ENCODE peak calls at places on chromosome 20, in ten cellular contexts. P, H, C, L, U, X, M, F, J and O are unnamed samples.

GRCh38 chr20:56843817-56844216 is 214.7 kb downstream of the TFAP2C start:
- DNase-seq in F (no peak), L (no peak), J (peak; percentile 54), H (no peak), U (no peak), P (peak; percentile 11), X (no peak), C (no peak), M (no peak), O (no peak)

GRCh38 chr20:2237059-2237458 is 58.7 kb upstream of the TGM3 start:
- DNase-seq in U (peak; percentile 89), J (peak; percentile 38), M (no peak), X (no peak), L (no peak), P (peak; percentile 23), C (peak; percentile 95), H (peak; percentile 34), F (peak; percentile 37), O (no peak)

GRCh38 chr20:8094415-8094818 is 37.6 kb upstream of the PLCB1 start:
- DNase-seq in C (no peak), P (peak; percentile 54), M (no peak), H (peak; percentile 46), F (peak; percentile 3), X (no peak), J (no peak), L (no peak), U (no peak), O (no peak)

GRCh38 chr20:59657459-59658046 is 53.2 kb downstream of the PHACTR3 start:
- DNase-seq in L (no peak), U (no peak), J (no peak), H (no peak), M (no peak), C (no peak), X (no peak), F (no peak), P (no peak), O (no peak)

GRCh38 chr20:53013183-53013582 is 41.0 kb downstream of the TSHZ2 start:
- DNase-seq in L (no peak), F (no peak), P (no peak), M (no peak), U (no peak), J (no peak), C (no peak), X (no peak), H (no peak), O (no peak)

GRCh38 chr20:62052842-62053464 is 12.7 kb downstream of the TAF4 start:
- DNase-seq in X (no peak), F (no peak), J (no peak), L (no peak), U (no peak), H (no peak), M (no peak), C (no peak), P (no peak), O (no peak)

GRCh38 chr20:21241400-21241799 is 61.7 kb upstream of the XRN2 start:
- DNase-seq in J (no peak), H (no peak), C (no peak), L (no peak), M (no peak), U (no peak), X (no peak), F (no peak), P (peak; percentile 22), O (no peak)

GRCh38 chr20:23049933-23050838 is 714 bp upstream of the THBD start:
- DNase-seq in P (no peak), X (no peak), F (peak; percentile 1), L (peak; percentile 72), H (no peak), U (peak; percentile 69), M (peak; percentile 39), J (peak; percentile 58), C (no peak), O (peak; percentile 41)

GRCh38 chr20:54633903-54634302 is 158.5 kb downstream of the DOK5 start:
- DNase-seq in M (no peak), H (no peak), F (no peak), U (no peak), L (no peak), C (no peak), X (peak; percentile 90), J (no peak), P (no peak), O (no peak)

GRCh38 chr20:48278961-48279481 is 493.7 kb upstream of the SULF2 start:
- DNase-seq in L (no peak), C (no peak), P (no peak), U (no peak), X (no peak), F (no peak), M (no peak), J (no peak), H (no peak), O (no peak)

GRCh38 chr20:48665785-48666184 is 162.0 kb downstream of the PREX1 start:
- DNase-seq in U (no peak), P (no peak), F (no peak), J (no peak), L (no peak), X (no peak), M (no peak), H (no peak), C (no peak), O (no peak)

GRCh38 chr20:58511364-58511763 is 3.8 kb downstream of the APCDD1L start:
- DNase-seq in H (no peak), X (no peak), U (no peak), L (no peak), M (no peak), C (peak; percentile 28), J (no peak), P (peak; percentile 60), F (no peak), O (no peak)

GRCh38 chr20:31543966-31544598 is 29.8 kb downstream of the HM13 start:
- DNase-seq in X (no peak), M (no peak), U (peak; percentile 72), F (peak; percentile 40), H (no peak), C (peak; percentile 95), J (no peak), P (peak; percentile 61), L (no peak), O (no peak)

GRCh38 chr20:57748601-57749130 is 38.9 kb upstream of the PMEPA1 start:
- DNase-seq in X (peak; percentile 68), F (peak; percentile 96), C (peak; percentile 10), J (no peak), H (peak; percentile 82), M (no peak), P (peak; percentile 85), L (peak; percentile 96), U (peak; percentile 97), O (peak; percentile 41)

GRCh38 chr20:48875233-48875913 is 46.1 kb upstream of the ARFGEF2 start:
- DNase-seq in C (no peak), M (no peak), H (no peak), J (no peak), P (no peak), X (no peak), F (no peak), L (no peak), U (no peak), O (no peak)

GRCh38 chr20:10286356-10286755 is 67.7 kb downstream of the SNAP25 start:
- DNase-seq in P (no peak), M (no peak), J (peak; percentile 36), H (no peak), C (no peak), X (no peak), L (no peak), F (no peak), U (no peak), O (no peak)

GRCh38 chr20:10282930-10283556 is 64.4 kb downstream of the SNAP25 start:
- DNase-seq in C (no peak), P (no peak), M (no peak), J (no peak), L (no peak), X (no peak), F (no peak), H (no peak), U (no peak), O (no peak)

GRCh38 chr20:10288954-10289646 is 70.5 kb downstream of the SNAP25 start:
- DNase-seq in L (no peak), P (no peak), H (no peak), F (no peak), J (no peak), M (no peak), U (no peak), C (no peak), X (no peak), O (no peak)

GRCh38 chr20:10291564-10292240 is 73.1 kb downstream of the SNAP25 start:
- DNase-seq in P (no peak), U (no peak), F (no peak), L (no peak), H (no peak), M (no peak), X (no peak), C (no peak), J (no peak), O (no peak)

GRCh38 chr20:10288421-10288820 is 69.8 kb downstream of the SNAP25 start:
- DNase-seq in U (no peak), F (no peak), P (no peak), L (no peak), H (no peak), C (no peak), X (no peak), M (no peak), J (no peak), O (no peak)
- TF ChIP-seq CTCF in U (no peak), F (no peak), P (no peak), L (no peak), H (no peak), C (no peak), X (no peak), M (no peak), J (no peak), O (no peak)

GRCh38 chr20:34528921-34529297 is 12.7 kb downstream of the DYNLRB1 start:
- DNase-seq in P (no peak), X (no peak), C (no peak), F (no peak), H (no peak), M (no peak), U (no peak), J (no peak), L (no peak), O (no peak)
- TF ChIP-seq CTCF in P (no peak), X (no peak), C (no peak), F (no peak), H (no peak), M (no peak), U (no peak), J (no peak), L (no peak), O (no peak)

GRCh38 chr20:45300961-45301360 is 5.7 kb upstream of the RBPJL start:
- DNase-seq in P (peak; percentile 79), H (no peak), X (peak; percentile 55), J (peak; percentile 90), F (peak; percentile 79), M (peak; percentile 62), U (peak; percentile 46), C (no peak), L (peak; percentile 71), O (peak; percentile 79)
- TF ChIP-seq CTCF in P (peak; percentile 60), H (no peak), X (peak; percentile 64), J (peak; percentile 64), F (peak; percentile 48), M (peak; percentile 47), U (no peak), C (peak; percentile 6), L (no peak), O (peak; percentile 61)

DNA sequence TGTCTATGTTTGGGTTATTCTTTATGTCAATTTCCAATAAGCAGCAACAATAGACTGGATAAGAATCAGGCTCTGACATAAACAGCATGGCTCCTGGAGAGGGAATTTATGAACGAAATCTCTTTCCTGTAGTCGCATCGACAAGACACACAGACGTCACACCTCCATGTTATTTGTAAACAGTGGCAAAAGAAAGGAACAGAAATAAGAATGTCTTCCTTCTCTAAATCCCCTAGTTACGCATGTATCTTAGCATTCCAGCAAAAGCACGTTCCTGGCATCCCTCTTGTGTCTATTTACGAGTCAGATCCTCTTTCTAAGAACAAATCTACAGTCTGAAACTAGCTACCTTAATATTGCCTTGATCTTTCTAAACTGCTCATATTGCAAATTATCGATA is 559.1 kb upstream of the JAG1 start:
- DNase-seq in U (no peak), J (no peak), F (no peak), L (no peak), X (no peak), M (no peak), H (no peak), C (no peak), P (no peak), O (no peak)
- TF ChIP-seq CTCF in U (no peak), J (no peak), F (no peak), L (no peak), X (no peak), M (no peak), H (no peak), C (no peak), P (no peak), O (no peak)